ENCODE peak calls at places on chromosomes 4 and X, in five cellular contexts. U is brain microvascular endothelial cell, T is left lung, B is cardiac muscle cell, S is fibroblast of lung. P is an unnamed sample.

GRCh38 chrX:41932885-41933284 is 9.5 kb upstream of the CASK start:
- DNase-seq in U (no peak), T (no peak), S (no peak), B (no peak), P (no peak)

GRCh38 chrX:110992611-110993010 is 103.4 kb upstream of the PAK3 start:
- DNase-seq in T (no peak), S (peak), B (peak), U (peak), P (no peak)

GRCh38 chr4:3201718-3202702 is 46.9 kb upstream of the MSANTD1 start:
- DNase-seq in S (peak), B (no peak), T (no peak), U (peak), P (no peak)

GRCh38 chr4:186723207-186724047 is at the start of gene FAT1:
- DNase-seq in U (peak), B (peak), S (peak), T (peak), P (no peak)

GRCh38 chrX:132219343-132219768 is at the start of gene RAP2C:
- DNase-seq in U (no peak), B (peak), S (peak), T (peak), P (no peak)

GRCh38 chr4:141560056-141560455 is 76.3 kb upstream of the IL15 start:
- DNase-seq in T (no peak), S (no peak), B (no peak), U (no peak), P (no peak)

GRCh38 chr4:173413043-173413442 is 14.1 kb upstream of the SCRG1 start:
- DNase-seq in U (peak), T (no peak), S (no peak), B (no peak), P (peak)

GRCh38 chrX:9943420-9943819 is 23.7 kb upstream of the CLDN34 start:
- DNase-seq in T (no peak), U (no peak), S (no peak), B (no peak), P (no peak)

GRCh38 chr4:172232966-172233365 is 419.8 kb downstream of the GALNTL6 start:
- DNase-seq in U (no peak), T (no peak), S (no peak), B (peak), P (no peak)

GRCh38 chr4:154444958-154445357 is 46.6 kb downstream of the DCHS2 start:
- DNase-seq in U (no peak), T (no peak), B (no peak), S (no peak), P (no peak)

GRCh38 chrX:149504226-149504914 is 736 bp downstream of the IDS start:
- DNase-seq in T (peak), S (no peak), U (no peak), B (no peak), P (no peak)

GRCh38 chrX:14872851-14873675 is at the start of the genes FANCB and MOSPD2:
- DNase-seq in T (peak), U (peak), S (peak), B (peak), P (peak)

GRCh38 chrX:14872355-14872754 is 514 bp downstream of the FANCB start:
- DNase-seq in U (no peak), T (no peak), B (no peak), S (no peak), P (no peak)

GRCh38 chrX:14873676-14874049 is 442 bp downstream of the MOSPD2 start:
- DNase-seq in T (no peak), B (no peak), U (no peak), S (no peak), P (no peak)

GRCh38 chrX:14871767-14872166 is 1.1 kb downstream of the FANCB start:
- DNase-seq in U (no peak), B (no peak), T (no peak), S (no peak), P (no peak)

DNA sequence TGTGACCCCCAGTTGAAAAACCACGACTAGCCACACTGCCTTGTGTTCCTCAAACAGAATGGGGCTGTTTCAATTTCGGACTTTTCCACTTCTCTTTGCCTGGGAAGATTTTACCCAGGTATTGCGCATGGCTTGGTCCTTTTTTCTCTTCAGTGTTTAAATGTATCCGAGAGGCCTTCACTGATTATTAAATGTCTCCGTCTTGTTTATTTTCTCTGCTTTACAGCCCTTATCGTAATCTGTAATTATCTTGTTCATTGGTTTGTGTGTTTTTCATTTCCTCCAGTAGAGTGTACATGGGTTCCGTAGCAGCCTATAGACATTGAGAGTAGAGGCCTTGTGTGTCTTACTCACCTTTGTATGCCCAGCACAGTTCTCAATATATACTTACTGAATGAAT is 2.4 kb downstream of the MOSPD2 start:
- DNase-seq in T (no peak), S (no peak), U (no peak), B (no peak), P (no peak)
- H3K4me3 ChIP-seq in T (no peak), S (no peak), U (no peak), B (no peak), P (no peak)

GRCh38 chr4:82462415-82462831 is 32.0 kb downstream of the ENOPH1 start:
- DNase-seq in B (peak), U (peak), S (peak), T (peak), P (peak)
- TF ChIP-seq CTCF in B (peak), U (peak), S (peak), T (peak), P (peak)

GRCh38 chr4:158168606-158169005 is 4.2 kb downstream of the GASK1B start:
- DNase-seq in S (no peak), T (no peak), B (no peak), U (no peak), P (no peak)

GRCh38 chr4:158170691-158171455 is 2.0 kb downstream of the GASK1B start:
- DNase-seq in T (peak), U (no peak), S (peak), B (no peak), P (no peak)

GRCh38 chr4:158169516-158169915 is 3.3 kb downstream of the GASK1B start:
- DNase-seq in B (no peak), U (no peak), S (peak), T (no peak), P (no peak)

GRCh38 chr4:158171456-158171790 is 1.4 kb downstream of the GASK1B start:
- DNase-seq in U (no peak), T (no peak), B (no peak), S (no peak), P (no peak)

GRCh38 chr4:158169931-158170690 is 2.7 kb downstream of the GASK1B start:
- DNase-seq in T (no peak), U (no peak), S (peak), B (no peak), P (no peak)
- H3K4me3 ChIP-seq in T (peak), U (peak), S (peak), B (no peak), P (peak)

DNA sequence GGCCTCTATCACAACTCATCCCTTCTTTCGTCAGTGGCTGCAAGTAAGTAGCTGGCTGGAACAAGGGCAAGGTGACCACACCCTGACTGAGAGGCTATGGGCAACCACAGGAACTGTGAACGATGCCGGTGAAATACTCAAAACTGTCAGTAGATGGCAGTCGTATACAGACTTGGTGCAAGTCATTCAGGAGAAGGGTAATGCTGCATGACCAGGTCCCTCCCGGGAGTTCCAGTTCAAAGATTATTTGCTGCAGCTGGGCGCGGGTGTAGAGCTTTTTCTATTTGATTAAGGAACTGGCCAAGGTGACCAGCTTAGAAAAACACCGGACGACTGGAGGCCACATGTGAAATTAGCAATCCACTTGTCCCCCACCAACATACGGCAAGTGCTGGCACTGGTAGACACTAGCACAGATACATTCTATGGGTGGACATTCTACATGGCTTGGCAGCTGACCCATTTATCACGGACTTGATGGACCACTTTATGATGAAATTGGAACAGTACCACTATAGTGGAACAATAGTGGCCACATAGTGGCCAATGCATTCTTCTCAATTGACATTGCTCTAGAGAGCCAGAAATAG is 726.6 kb downstream of the TRAM1L1 start:
- DNase-seq in B (peak), T (no peak), U (peak), S (peak), P (peak)
- TF ChIP-seq CTCF in B (peak), T (peak), U (peak), S (peak), P (peak)

DNA sequence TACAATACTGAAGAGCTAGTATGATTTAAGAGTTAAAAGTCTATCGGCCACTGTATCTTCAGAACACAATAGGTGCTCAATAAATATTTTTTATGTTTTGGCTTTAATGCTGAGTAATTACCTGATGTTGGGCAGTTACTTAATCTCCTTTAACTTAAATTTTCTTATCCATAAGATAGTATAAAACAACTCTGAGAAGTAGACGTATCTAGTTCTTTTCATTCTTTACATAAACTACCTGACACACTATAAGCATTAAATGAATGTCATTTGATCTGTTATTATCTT is 22.9 kb downstream of the ELF2 start:
- DNase-seq in B (no peak), T (no peak), U (no peak), S (no peak), P (no peak)
- H3K4me3 ChIP-seq in B (no peak), T (no peak), U (no peak), S (no peak), P (no peak)

P was measured in HFF-Myc.